ENCODE peak calls at places on chromosomes 4 and X, in eight cellular contexts. J is sigmoid colon, I is ovary, E is HepG2, K is tibial nerve, U is H1, O is stomach, F is A549. X is an unnamed sample.

GRCh38 chr4:76809594-76810305 is 88.2 kb downstream of the SOWAHB start:
- DNase-seq in I (no peak), K (no peak), J (no peak), E (peak), U (no peak), O (no peak), F (peak), X (no peak)

GRCh38 chr4:53273726-53274125 is 92.1 kb downstream of the SCFD2 start:
- DNase-seq in K (no peak), E (no peak), F (no peak), O (no peak), U (no peak), J (no peak), I (no peak), X (no peak)

GRCh38 chr4:169341490-169341889 is 70.7 kb upstream of the SH3RF1 start:
- DNase-seq in E (no peak), F (no peak), I (no peak), O (no peak), J (no peak), U (no peak), K (no peak), X (no peak)

GRCh38 chr4:111678466-111678865 is 466.8 kb upstream of the FAM241A start:
- DNase-seq in F (no peak), O (no peak), J (no peak), U (no peak), E (no peak), I (no peak), K (no peak), X (no peak)

GRCh38 chr4:13248621-13249298 is 235.4 kb downstream of the RAB28 start:
- DNase-seq in K (no peak), E (peak), U (no peak), I (no peak), J (no peak), F (no peak), O (no peak), X (no peak)

GRCh38 chr4:168695288-168695687 is 198.4 kb downstream of the PALLD start:
- DNase-seq in O (no peak), E (no peak), I (no peak), F (no peak), J (no peak), K (no peak), U (no peak), X (no peak)

GRCh38 chr4:155304375-155304774 is 72.4 kb downstream of the MAP9 start:
- DNase-seq in O (peak), E (no peak), U (no peak), K (no peak), J (no peak), F (no peak), I (no peak), X (no peak)

GRCh38 chr4:133102612-133103409 is 46.3 kb upstream of the PCDH10 start:
- DNase-seq in O (no peak), E (no peak), U (no peak), F (no peak), I (no peak), J (no peak), K (no peak), X (no peak)

GRCh38 chr4:112900416-112900815 is 149.0 kb upstream of the ANK2 start:
- DNase-seq in I (no peak), U (no peak), F (no peak), J (no peak), E (peak), O (no peak), K (no peak), X (no peak)

GRCh38 chr4:6093671-6094070 is 75.4 kb upstream of the C4orf50 start:
- DNase-seq in E (no peak), I (no peak), F (no peak), O (no peak), J (peak), U (no peak), K (no peak), X (no peak)

GRCh38 chrX:19870206-19870605 is 17.2 kb downstream of the SH3KBP1 start:
- DNase-seq in E (no peak), F (no peak), K (no peak), J (no peak), O (no peak), U (no peak), I (no peak), X (no peak)
- H3K27ac ChIP-seq in E (peak), F (no peak), K (no peak), J (no peak), O (no peak), U (no peak), I (no peak), X (no peak)

GRCh38 chr4:1369484-1370079 is 22.6 kb downstream of the UVSSA start:
- DNase-seq in O (no peak), K (no peak), F (no peak), I (no peak), E (no peak), J (no peak), U (no peak), X (no peak)

GRCh38 chr4:1369091-1369450 is 22.1 kb downstream of the UVSSA start:
- DNase-seq in F (no peak), O (no peak), U (no peak), E (no peak), J (peak), K (no peak), I (no peak), X (no peak)

GRCh38 chr4:1367230-1367935 is 20.4 kb downstream of the UVSSA start:
- DNase-seq in O (no peak), I (peak), F (no peak), E (no peak), J (peak), U (no peak), K (no peak), X (no peak)

GRCh38 chr4:1367936-1368289 is 20.9 kb downstream of the UVSSA start:
- DNase-seq in U (no peak), E (no peak), I (peak), F (no peak), J (peak), O (no peak), K (no peak), X (no peak)

GRCh38 chr4:1368421-1369090 is 21.5 kb downstream of the UVSSA start:
- DNase-seq in F (no peak), E (no peak), O (no peak), I (peak), J (peak), U (peak), K (no peak), X (no peak)
- TF ChIP-seq EP300 in F (no peak), E (no peak), O (no peak), I (no peak), J (no peak), U (no peak), K (no peak), X (no peak)

GRCh38 chr4:105174098-105174497 is 27.4 kb downstream of the TET2 start:
- DNase-seq in F (no peak), E (no peak), O (no peak), J (no peak), K (no peak), I (no peak), U (no peak), X (no peak)

GRCh38 chr4:105181259-105181658 is 34.6 kb downstream of the TET2 start:
- DNase-seq in E (no peak), O (no peak), J (no peak), K (no peak), I (no peak), U (no peak), F (no peak), X (no peak)

GRCh38 chr4:105182211-105182610 is 35.5 kb downstream of the TET2 start:
- DNase-seq in U (no peak), K (no peak), E (no peak), I (no peak), O (no peak), J (no peak), F (no peak), X (no peak)

GRCh38 chr4:105184316-105184988 is 37.8 kb downstream of the TET2 start:
- DNase-seq in U (no peak), J (no peak), E (no peak), K (no peak), F (no peak), I (no peak), O (no peak), X (no peak)

GRCh38 chr4:105179539-105180401 is 33.1 kb downstream of the TET2 start:
- DNase-seq in F (no peak), J (no peak), I (no peak), U (no peak), K (no peak), O (no peak), E (peak), X (no peak)
- TF ChIP-seq POLR2A in F (no peak), J (no peak), I (no peak), U (no peak), K (no peak), O (no peak), E (no peak), X (no peak)

GRCh38 chrX:136049608-136050007 is 64.4 kb downstream of the SLC9A6 start:
- DNase-seq in O (no peak), F (no peak), J (no peak), I (no peak), E (no peak), K (no peak), U (no peak), X (no peak)
- H3K27ac ChIP-seq in O (no peak), F (no peak), J (no peak), I (no peak), E (no peak), K (no peak), U (no peak), X (no peak)